ENCODE peak calls at places on chromosomes 1 and 21, in five cellular contexts. L is psoas muscle, T is lung, A is adrenal gland, C is ovary. M is an unnamed sample. For H3K4me1, the result is how much of the 10 kb centered on the place peaks cover.

GRCh38 chr1:151858030-151858746 is 4.7 kb upstream of the THEM5 start:
- DNase-seq in C (no peak), A (no peak), L (no peak), T (no peak), M (no peak)

GRCh38 chr1:234125283-234125682 is 220.8 kb downstream of the SLC35F3 start:
- DNase-seq in T (no peak), L (no peak), A (peak), C (no peak), M (peak)

GRCh38 chr1:66371233-66372005 is 162.5 kb upstream of the SGIP1 start:
- DNase-seq in L (no peak), T (no peak), A (no peak), C (no peak), M (no peak)

GRCh38 chr1:98991127-98992003 is 13.3 kb downstream of the PLPPR5 start:
- DNase-seq in A (no peak), L (no peak), T (no peak), C (no peak), M (peak)

GRCh38 chr1:103514920-103515503 is 10.5 kb upstream of the RNPC3 start:
- DNase-seq in L (no peak), A (no peak), T (no peak), C (no peak), M (no peak)

GRCh38 chr1:183470147-183470960 is 1.9 kb upstream of the SMG7 start:
- DNase-seq in C (peak), L (peak), A (peak), T (peak), M (peak)

GRCh38 chr1:225766967-225767413 is 10.6 kb upstream of the SRP9 start:
- DNase-seq in T (peak), L (peak), C (peak), A (peak), M (peak)

GRCh38 chr1:207025144-207025880 is 7.2 kb downstream of the C1orf116 start:
- DNase-seq in L (no peak), C (no peak), A (peak), T (no peak), M (no peak)

GRCh38 chr1:11407301-11407994 is 71.5 kb upstream of the DISP3 start:
- DNase-seq in C (no peak), L (no peak), T (no peak), A (no peak), M (peak)

GRCh38 chr1:226790545-226791181 is 51.6 kb upstream of the ITPKB start:
- DNase-seq in L (no peak), T (no peak), A (no peak), C (no peak), M (no peak)

GRCh38 chr1:186228751-186229150 is 146.3 kb downstream of the TPR start:
- DNase-seq in T (no peak), C (no peak), A (no peak), L (no peak), M (no peak)

GRCh38 chr1:199612976-199613774 is 414.3 kb upstream of the NR5A2 start:
- DNase-seq in A (no peak), L (no peak), C (no peak), T (no peak), M (no peak)

GRCh38 chr21:37061926-37062591 is 10.8 kb downstream of the PIGP start:
- DNase-seq in L (no peak), C (peak), T (no peak), A (no peak), M (peak)

GRCh38 chr1:169238506-169238905 is 129.1 kb downstream of the NME7 start:
- DNase-seq in A (peak), T (no peak), L (no peak), C (no peak), M (no peak)

GRCh38 chr1:42251042-42251441 is 84.0 kb downstream of the FOXJ3 start:
- DNase-seq in A (no peak), T (no peak), L (no peak), C (no peak), M (no peak)

GRCh38 chr21:42614811-42615342 is 38.5 kb upstream of the PDE9A start:
- DNase-seq in A (peak), C (no peak), T (peak), L (no peak), M (peak)

GRCh38 chr1:115668579-115668978 is 26.8 kb downstream of the VANGL1 start:
- DNase-seq in L (no peak), T (no peak), C (no peak), A (no peak), M (peak)

GRCh38 chr21:33403786-33404571 is 766 bp downstream of the IFNGR2 start:
- DNase-seq in L (peak), A (peak), T (peak), C (peak), M (peak)

GRCh38 chr1:241918879-241919278 is 38.7 kb upstream of the BECN2 start:
- DNase-seq in T (no peak), A (peak), C (no peak), L (peak), M (peak)

GRCh38 chr21:38448619-38449186 is 49.6 kb downstream of the ERG start:
- DNase-seq in C (no peak), L (no peak), T (no peak), A (no peak), M (no peak)

GRCh38 chr1:154546264-154547043 is 12.0 kb downstream of the UBE2Q1 start:
- DNase-seq in A (peak), C (no peak), L (peak), T (peak), M (peak)

GRCh38 chr1:2650967-2651645 is 18.3 kb upstream of the MMEL1 start:
- DNase-seq in C (no peak), A (no peak), L (peak), T (no peak), M (no peak)

GRCh38 chr1:11339346-11340247 is 66.6 kb downstream of the UBIAD1 start:
- DNase-seq in A (no peak), C (no peak), L (peak), T (no peak), M (peak)

GRCh38 chr1:33007190-33008050 is 29.3 kb downstream of the AK2 start:
- DNase-seq in T (peak), C (peak), A (peak), L (peak), M (peak)

GRCh38 chr1:232833966-232834535 is 28.8 kb downstream of the MAP10 start:
- DNase-seq in A (no peak), T (no peak), C (no peak), L (no peak), M (no peak)

GRCh38 chr1:210728437-210729149 is 399.9 kb downstream of the HHAT start:
- DNase-seq in L (no peak), C (no peak), T (no peak), A (no peak), M (no peak)

GRCh38 chr1:4170953-4171352 is 270.9 kb upstream of the C1orf174 start:
- DNase-seq in L (no peak), A (no peak), C (no peak), T (no peak), M (no peak)

GRCh38 chr1:239858058-239858457 is 233.6 kb upstream of the FMN2 start:
- DNase-seq in L (no peak), T (no peak), A (no peak), C (no peak), M (no peak)

GRCh38 chr1:62784509-62785365 is 805 bp downstream of the ATG4C start:
- DNase-seq in C (no peak), L (no peak), T (no peak), A (no peak), M (peak)

GRCh38 chr1:25568090-25568833 is 24.9 kb downstream of the LDLRAP1 start:
- DNase-seq in T (no peak), A (peak), L (peak), C (peak), M (peak)

GRCh38 chr1:212440419-212440818 is 7.7 kb downstream of the NENF start:
- DNase-seq in T (no peak), A (no peak), L (no peak), C (no peak), M (no peak)

DNA sequence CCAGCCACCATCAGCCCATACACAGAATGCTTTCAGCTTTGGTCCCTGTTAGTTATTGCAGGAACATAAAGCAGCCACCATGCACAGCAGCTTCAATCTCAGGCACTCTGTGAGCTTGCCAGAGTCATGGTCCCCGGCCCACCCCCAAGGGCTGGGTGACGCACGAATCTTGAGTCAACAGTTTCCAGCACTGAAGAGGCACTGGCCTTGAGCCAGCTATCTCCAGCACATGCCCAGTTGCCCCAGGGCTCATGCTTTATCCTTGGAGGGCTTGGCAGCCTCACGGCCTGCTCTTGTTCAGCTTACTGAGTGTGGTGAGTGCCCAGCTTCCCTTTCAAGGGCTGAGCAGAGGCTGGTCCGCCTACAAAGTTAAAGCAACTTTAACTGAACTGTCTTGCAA is 200.7 kb upstream of the RAB4A start:
- DNase-seq in A (peak), L (peak), C (no peak), T (peak), M (peak)
- H3K27ac ChIP-seq in A (no peak), L (no peak), C (no peak), T (peak), M (no peak)

GRCh38 chr1:54357967-54358366 is 48.2 kb downstream of the SSBP3 start:
- DNase-seq in C (no peak), A (no peak), T (no peak), L (no peak), M (no peak)
- H3K4me1 ChIP-seq in C (half or more), A (under half), T (under half), L (half or more), M (under half)

GRCh38 chr21:18248171-18248570 is 3.5 kb downstream of the CHODL start:
- DNase-seq in L (no peak), C (no peak), A (no peak), T (no peak), M (no peak)
- H3K4me3 ChIP-seq in L (no peak), C (no peak), A (no peak), T (no peak), M (no peak)

DNA sequence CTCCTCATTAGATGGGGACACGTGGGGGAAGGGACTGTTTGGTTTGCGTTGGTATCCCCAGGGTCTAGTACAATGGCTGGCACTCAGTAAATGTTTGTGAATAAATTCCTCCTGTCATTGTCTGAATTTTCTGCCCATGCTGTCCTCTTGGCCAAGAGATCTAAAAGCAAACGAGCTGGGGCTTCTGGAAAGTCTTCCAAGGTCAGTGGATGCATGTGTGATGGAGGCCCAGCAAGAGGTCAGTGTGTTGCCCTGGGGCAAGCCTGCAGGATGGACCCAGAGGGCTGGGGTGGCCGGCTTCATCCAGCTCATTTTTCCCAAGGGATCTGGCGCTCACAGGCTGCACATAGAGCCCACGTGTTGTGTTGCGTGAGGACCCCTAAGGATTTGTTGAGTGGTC is 30.0 kb upstream of the JUN start:
- DNase-seq in A (no peak), T (no peak), L (no peak), C (no peak), M (no peak)
- H3K27ac ChIP-seq in A (no peak), T (peak), L (peak), C (no peak), M (no peak)

DNA sequence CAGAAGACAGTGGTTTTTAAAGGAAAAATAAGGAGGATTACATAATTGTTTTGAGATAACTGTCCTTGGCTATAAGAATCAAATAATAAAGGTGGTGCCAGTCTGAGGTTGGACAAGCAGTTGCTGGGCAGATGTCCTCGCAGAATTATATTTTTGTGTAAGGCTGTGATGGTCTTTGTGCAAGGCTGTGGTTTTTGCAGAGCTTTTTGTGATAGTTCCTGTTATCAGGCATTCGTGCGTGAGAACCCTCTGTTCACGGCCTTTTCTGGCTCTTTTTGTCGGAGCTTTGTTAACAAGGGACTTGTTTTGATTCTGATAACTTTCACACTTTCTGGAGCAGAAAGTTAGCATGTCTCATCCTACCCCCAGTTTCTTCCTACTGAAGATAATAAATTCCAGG is 33.4 kb downstream of the SH3BP5L start:
- DNase-seq in C (no peak), L (no peak), T (no peak), A (no peak), M (no peak)
- H3K4me1 ChIP-seq in C (under half), L (under half), T (under half), A (under half), M (under half)

GRCh38 chr1:178371236-178371635 is 125.5 kb downstream of the CLEC20A start:
- DNase-seq in T (no peak), C (no peak), A (peak), L (no peak), M (no peak)
- H3K4me3 ChIP-seq in T (no peak), C (no peak), A (no peak), L (peak), M (no peak)

DNA sequence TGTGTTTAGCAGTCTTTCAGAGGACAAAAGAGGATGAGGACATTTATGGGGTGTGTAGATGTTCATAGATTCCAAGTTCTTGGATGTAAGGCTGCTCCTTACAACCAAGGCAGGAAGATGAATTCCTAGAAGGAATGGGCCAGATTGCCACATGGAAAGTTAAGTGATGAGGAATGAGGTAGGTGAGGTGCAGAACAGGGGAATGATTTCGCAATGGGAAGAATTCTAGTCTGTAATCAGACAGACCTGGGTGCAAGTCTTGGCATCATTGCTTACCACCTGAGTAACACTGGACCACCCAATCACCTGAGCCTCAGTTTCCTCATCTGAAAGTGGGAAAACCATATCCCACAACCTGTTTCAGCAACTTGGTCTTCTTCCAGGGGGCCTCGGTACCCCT is 174.9 kb downstream of the IER5 start:
- DNase-seq in A (no peak), L (no peak), C (no peak), T (no peak), M (no peak)
- H3K27ac ChIP-seq in A (no peak), L (no peak), C (no peak), T (no peak), M (no peak)

GRCh38 chr1:205318231-205318991 is 3.1 kb downstream of the NUAK2 start:
- DNase-seq in T (no peak), L (no peak), A (no peak), C (no peak), M (no peak)
- H3K4me1 ChIP-seq in T (under half), L (half or more), A (under half), C (under half), M (under half)

GRCh38 chr1:35554261-35555211 is 2.7 kb downstream of the KIAA0319L start:
- DNase-seq in C (no peak), T (peak), A (peak), L (no peak), M (no peak)
- H3K4me3 ChIP-seq in C (no peak), T (no peak), A (no peak), L (no peak), M (no peak)